ENCODE peak calls at places on chromosomes 16 and 17, in seven cellular contexts. One of them, this sample, is unnamed.

GRCh38 chr16:30535777-30536190 is 1.1 kb upstream of the ZNF747 start:
- DNase-seq in astrocyte: peak
- DNase-seq in hepatocyte: peak
- DNase-seq in fibroblast of lung: peak
- DNase-seq in GM23248: peak
- DNase-seq in K562: peak
- DNase-seq in IMR-90: peak
- DNase-seq in this sample: peak

GRCh38 chr17:32827227-32827626 is 49.7 kb downstream of the MYO1D start:
- DNase-seq in astrocyte: no peak
- DNase-seq in hepatocyte: no peak
- DNase-seq in fibroblast of lung: no peak
- DNase-seq in GM23248: peak
- DNase-seq in K562: no peak
- DNase-seq in IMR-90: no peak
- DNase-seq in this sample: no peak

GRCh38 chr16:26665166-26665939 is 401.4 kb upstream of the C16orf82 start:
- DNase-seq in astrocyte: no peak
- DNase-seq in hepatocyte: no peak
- DNase-seq in fibroblast of lung: no peak
- DNase-seq in GM23248: no peak
- DNase-seq in K562: no peak
- DNase-seq in IMR-90: no peak
- DNase-seq in this sample: peak

GRCh38 chr16:81589975-81590650 is 145.5 kb downstream of the CMIP start:
- DNase-seq in astrocyte: no peak
- DNase-seq in hepatocyte: no peak
- DNase-seq in fibroblast of lung: no peak
- DNase-seq in GM23248: no peak
- DNase-seq in K562: no peak
- DNase-seq in IMR-90: no peak
- DNase-seq in this sample: no peak

GRCh38 chr17:19940722-19941464 is 36.7 kb downstream of the AKAP10 start:
- DNase-seq in astrocyte: peak
- DNase-seq in hepatocyte: peak
- DNase-seq in fibroblast of lung: peak
- DNase-seq in GM23248: peak
- DNase-seq in K562: no peak
- DNase-seq in IMR-90: peak
- DNase-seq in this sample: no peak

GRCh38 chr17:74526681-74527080 is 4.6 kb downstream of the CD300LB start:
- DNase-seq in astrocyte: no peak
- DNase-seq in hepatocyte: no peak
- DNase-seq in fibroblast of lung: no peak
- DNase-seq in GM23248: no peak
- DNase-seq in K562: no peak
- DNase-seq in IMR-90: no peak
- DNase-seq in this sample: no peak

GRCh38 chr17:17151055-17151454 is 55.1 kb downstream of the PLD6 start:
- DNase-seq in astrocyte: peak
- DNase-seq in hepatocyte: no peak
- DNase-seq in fibroblast of lung: peak
- DNase-seq in GM23248: peak
- DNase-seq in K562: no peak
- DNase-seq in IMR-90: peak
- DNase-seq in this sample: no peak

GRCh38 chr17:48726916-48727286 is 1.6 kb downstream of the HOXB13 start:
- DNase-seq in astrocyte: no peak
- DNase-seq in hepatocyte: no peak
- DNase-seq in fibroblast of lung: no peak
- DNase-seq in GM23248: no peak
- DNase-seq in K562: no peak
- DNase-seq in IMR-90: no peak
- DNase-seq in this sample: no peak

GRCh38 chr16:23362460-23363317 is 60.6 kb downstream of the SCNN1B start:
- DNase-seq in astrocyte: no peak
- DNase-seq in hepatocyte: peak
- DNase-seq in fibroblast of lung: no peak
- DNase-seq in GM23248: no peak
- DNase-seq in K562: no peak
- DNase-seq in IMR-90: no peak
- DNase-seq in this sample: no peak

GRCh38 chr17:72710185-72710584 is 382.3 kb downstream of the SLC39A11 start:
- DNase-seq in astrocyte: no peak
- DNase-seq in hepatocyte: no peak
- DNase-seq in fibroblast of lung: no peak
- DNase-seq in GM23248: no peak
- DNase-seq in K562: no peak
- DNase-seq in IMR-90: no peak
- DNase-seq in this sample: no peak

GRCh38 chr17:12995106-12995895 is 22.5 kb downstream of the ELAC2 start:
- DNase-seq in astrocyte: no peak
- DNase-seq in hepatocyte: no peak
- DNase-seq in fibroblast of lung: no peak
- DNase-seq in GM23248: no peak
- DNase-seq in K562: no peak
- DNase-seq in IMR-90: no peak
- DNase-seq in this sample: no peak

GRCh38 chr16:48123104-48123788 is 32.5 kb downstream of the ABCC12 start:
- DNase-seq in astrocyte: peak
- DNase-seq in hepatocyte: peak
- DNase-seq in fibroblast of lung: peak
- DNase-seq in GM23248: peak
- DNase-seq in K562: peak
- DNase-seq in IMR-90: peak
- DNase-seq in this sample: no peak

GRCh38 chr17:39591958-39592954 is 15.5 kb downstream of the NEUROD2 start:
- DNase-seq in astrocyte: peak
- DNase-seq in hepatocyte: peak
- DNase-seq in fibroblast of lung: peak
- DNase-seq in GM23248: peak
- DNase-seq in K562: peak
- DNase-seq in IMR-90: peak
- DNase-seq in this sample: peak

GRCh38 chr17:5262417-5262816 is 19.7 kb upstream of the RABEP1 start:
- DNase-seq in astrocyte: no peak
- DNase-seq in hepatocyte: no peak
- DNase-seq in fibroblast of lung: no peak
- DNase-seq in GM23248: no peak
- DNase-seq in K562: no peak
- DNase-seq in IMR-90: no peak
- DNase-seq in this sample: no peak

GRCh38 chr17:46929413-46929812 is 6.5 kb downstream of the GOSR2 start:
- DNase-seq in astrocyte: peak
- DNase-seq in hepatocyte: peak
- DNase-seq in fibroblast of lung: no peak
- DNase-seq in GM23248: peak
- DNase-seq in K562: no peak
- DNase-seq in IMR-90: peak
- DNase-seq in this sample: no peak

GRCh38 chr16:27446721-27447120 is 44.7 kb downstream of the IL21R start:
- DNase-seq in astrocyte: no peak
- DNase-seq in hepatocyte: no peak
- DNase-seq in fibroblast of lung: no peak
- DNase-seq in GM23248: no peak
- DNase-seq in K562: no peak
- DNase-seq in IMR-90: no peak
- DNase-seq in this sample: no peak

GRCh38 chr17:56099649-56100048 is 53.6 kb upstream of the ANKFN1 start:
- DNase-seq in astrocyte: peak
- DNase-seq in hepatocyte: peak
- DNase-seq in fibroblast of lung: no peak
- DNase-seq in GM23248: peak
- DNase-seq in K562: no peak
- DNase-seq in IMR-90: peak
- DNase-seq in this sample: no peak

GRCh38 chr16:3383045-3383448 is 17.8 kb downstream of the ZSCAN32 start:
- DNase-seq in astrocyte: no peak
- DNase-seq in hepatocyte: no peak
- DNase-seq in fibroblast of lung: no peak
- DNase-seq in GM23248: peak
- DNase-seq in K562: no peak
- DNase-seq in IMR-90: no peak
- DNase-seq in this sample: no peak

GRCh38 chr17:47929218-47930000 is 12.0 kb upstream of the PNPO start:
- DNase-seq in astrocyte: no peak
- DNase-seq in hepatocyte: no peak
- DNase-seq in fibroblast of lung: no peak
- DNase-seq in GM23248: no peak
- DNase-seq in K562: no peak
- DNase-seq in IMR-90: no peak
- DNase-seq in this sample: no peak

GRCh38 chr17:31631759-31632158 is 227.3 kb downstream of the COPRS start:
- DNase-seq in astrocyte: no peak
- DNase-seq in hepatocyte: no peak
- DNase-seq in fibroblast of lung: no peak
- DNase-seq in GM23248: no peak
- DNase-seq in K562: no peak
- DNase-seq in IMR-90: no peak
- DNase-seq in this sample: no peak

GRCh38 chr17:49968380-49969133 is 433 bp upstream of the DLX4 start:
- DNase-seq in astrocyte: peak
- DNase-seq in hepatocyte: peak
- DNase-seq in fibroblast of lung: peak
- DNase-seq in GM23248: peak
- DNase-seq in K562: peak
- DNase-seq in IMR-90: peak
- DNase-seq in this sample: no peak

GRCh38 chr17:6657633-6658287 is 6.2 kb downstream of the C17orf100 start:
- DNase-seq in astrocyte: no peak
- DNase-seq in hepatocyte: no peak
- DNase-seq in fibroblast of lung: no peak
- DNase-seq in GM23248: no peak
- DNase-seq in K562: no peak
- DNase-seq in IMR-90: no peak
- DNase-seq in this sample: peak
- H3K4me3 ChIP-seq in astrocyte: no peak
- H3K4me3 ChIP-seq in hepatocyte: no peak
- H3K4me3 ChIP-seq in fibroblast of lung: no peak
- H3K4me3 ChIP-seq in GM23248: no peak
- H3K4me3 ChIP-seq in K562: no peak
- H3K4me3 ChIP-seq in IMR-90: no peak
- H3K4me3 ChIP-seq in this sample: peak

GRCh38 chr17:75815399-75815798 is 28.8 kb downstream of the UNC13D start:
- DNase-seq in astrocyte: no peak
- DNase-seq in hepatocyte: no peak
- DNase-seq in fibroblast of lung: no peak
- DNase-seq in GM23248: no peak
- DNase-seq in K562: no peak
- DNase-seq in IMR-90: no peak
- DNase-seq in this sample: peak
- H3K4me2 ChIP-seq in astrocyte: peak
- H3K4me2 ChIP-seq in hepatocyte: no peak
- H3K4me2 ChIP-seq in fibroblast of lung: no peak
- H3K4me2 ChIP-seq in GM23248: peak
- H3K4me2 ChIP-seq in K562: no peak
- H3K4me2 ChIP-seq in IMR-90: no peak
- H3K4me2 ChIP-seq in this sample: no peak

GRCh38 chr16:67669499-67670101 is 3.0 kb downstream of the C16orf86 start:
- DNase-seq in astrocyte: no peak
- DNase-seq in hepatocyte: no peak
- DNase-seq in fibroblast of lung: no peak
- DNase-seq in GM23248: no peak
- DNase-seq in K562: no peak
- DNase-seq in IMR-90: no peak
- DNase-seq in this sample: no peak
- H3K27ac ChIP-seq in astrocyte: no peak
- H3K27ac ChIP-seq in hepatocyte: no peak
- H3K27ac ChIP-seq in fibroblast of lung: no peak
- H3K27ac ChIP-seq in GM23248: no peak
- H3K27ac ChIP-seq in K562: no peak
- H3K27ac ChIP-seq in IMR-90: no peak
- H3K27ac ChIP-seq in this sample: peak

GRCh38 chr16:10578474-10579316 is 1.7 kb downstream of the EMP2 start:
- DNase-seq in astrocyte: no peak
- DNase-seq in hepatocyte: no peak
- DNase-seq in fibroblast of lung: no peak
- DNase-seq in GM23248: no peak
- DNase-seq in K562: no peak
- DNase-seq in IMR-90: no peak
- DNase-seq in this sample: no peak
- H3K4me3 ChIP-seq in astrocyte: no peak
- H3K4me3 ChIP-seq in hepatocyte: no peak
- H3K4me3 ChIP-seq in fibroblast of lung: no peak
- H3K4me3 ChIP-seq in GM23248: peak
- H3K4me3 ChIP-seq in K562: no peak
- H3K4me3 ChIP-seq in IMR-90: no peak
- H3K4me3 ChIP-seq in this sample: no peak